ENCODE peak calls at places on chromosome 15, in five cellular contexts. Y is fibroblast of lung, S is aorta, I is cardiac muscle cell, A is stomach. D is an unnamed sample.
A peak's percentile ranks its signal among the peaks of the same experiment; 100 is the strongest.

GRCh38 chr15:50675524-50676144 is 11.0 kb downstream of the TRPM7 start:
- DNase-seq in Y (peak; percentile 73), S (no peak), I (no peak), A (no peak), D (no peak)

GRCh38 chr15:99439524-99439835 is 126.3 kb upstream of the MEF2A start:
- DNase-seq in A (peak; percentile 23), S (peak; percentile 40), Y (no peak), I (no peak), D (no peak)

GRCh38 chr15:32029862-32030781 is at the start of gene CHRNA7:
- DNase-seq in A (peak; percentile 76), S (peak; percentile 56), Y (peak; percentile 12), I (peak; percentile 92), D (peak; percentile 37)

GRCh38 chr15:70114226-70114625 is 16.5 kb upstream of the TLE3 start:
- DNase-seq in A (no peak), Y (no peak), I (no peak), S (no peak), D (no peak)

GRCh38 chr15:41978534-41978933 is 6.2 kb upstream of the EHD4 start:
- DNase-seq in I (no peak), Y (no peak), A (peak; percentile 7), S (no peak), D (no peak)

GRCh38 chr15:61828008-61828407 is 232.2 kb downstream of the VPS13C start:
- DNase-seq in Y (no peak), S (no peak), A (no peak), I (no peak), D (no peak)

GRCh38 chr15:35697549-35698299 is 151.8 kb upstream of the DPH6 start:
- DNase-seq in S (no peak), I (peak; percentile 26), Y (peak; percentile 66), A (no peak), D (no peak)

GRCh38 chr15:82788496-82788895 is 17.4 kb downstream of the FSD2 start:
- DNase-seq in A (no peak), S (no peak), I (no peak), Y (no peak), D (no peak)

GRCh38 chr15:62783303-62783957 is 259.1 kb upstream of the TPM1 start:
- DNase-seq in I (no peak), A (no peak), S (no peak), Y (peak; percentile 92), D (no peak)

GRCh38 chr15:79218588-79219200 is 63.8 kb upstream of the ANKRD34C start:
- DNase-seq in A (no peak), Y (peak; percentile 13), I (peak; percentile 18), S (no peak), D (no peak)

GRCh38 chr15:39156636-39157255 is 424.1 kb upstream of the THBS1 start:
- DNase-seq in A (no peak), I (no peak), Y (no peak), S (no peak), D (no peak)

GRCh38 chr15:83720466-83720865 is 66.5 kb downstream of the ADAMTSL3 start:
- DNase-seq in I (no peak), S (no peak), Y (no peak), A (no peak), D (no peak)

GRCh38 chr15:35321926-35322325 is 224.0 kb downstream of the DPH6 start:
- DNase-seq in I (no peak), A (no peak), S (no peak), Y (no peak), D (no peak)

GRCh38 chr15:96273317-96274086 is 57.0 kb upstream of the NR2F2 start:
- DNase-seq in A (no peak), S (no peak), Y (peak; percentile 91), I (peak; percentile 29), D (no peak)

GRCh38 chr15:62841891-62842559 is 200.5 kb upstream of the TPM1 start:
- DNase-seq in S (no peak), I (no peak), A (no peak), Y (no peak), D (no peak)

GRCh38 chr15:27248251-27248650 is 277.3 kb downstream of the GABRG3 start:
- DNase-seq in Y (no peak), S (no peak), A (no peak), I (no peak), D (no peak)

GRCh38 chr15:60679256-60679655 is 200.3 kb upstream of the ICE2 start:
- DNase-seq in I (no peak), Y (peak; percentile 59), A (no peak), S (no peak), D (no peak)
- H3K27ac ChIP-seq in I (no peak overlapping the region), Y (no peak overlapping the region), A (no peak overlapping the region), S (no peak overlapping the region), D (no peak overlapping the region)

DNA sequence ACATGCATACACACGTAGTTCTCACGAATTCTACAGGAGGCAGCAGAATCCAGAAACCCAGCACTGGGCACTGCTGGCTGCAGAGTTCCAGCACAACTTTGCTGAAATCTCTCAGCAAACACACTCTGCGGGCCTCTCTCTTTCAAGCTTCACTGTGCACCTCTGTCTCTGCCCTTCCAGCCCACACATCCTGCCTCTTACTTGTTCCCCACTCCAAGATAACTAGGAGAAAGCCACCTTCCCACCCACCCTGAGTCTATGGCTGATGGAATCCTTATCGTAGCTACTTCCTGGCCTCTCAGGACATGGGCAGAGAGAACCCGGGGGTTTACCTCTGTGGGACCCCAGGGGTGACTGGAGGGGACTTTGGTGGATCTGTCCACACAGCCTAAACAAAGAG is 11.9 kb downstream of the ANP32A start:
- DNase-seq in I (no peak), Y (no peak), A (no peak), S (no peak), D (no peak)
- H3K36me3 ChIP-seq in I (no peaks in the 10 kb centered on the region), Y (no peaks in the 10 kb centered on the region), A (peaks cover 6% of the 10 kb centered on the region), S (no peaks in the 10 kb centered on the region), D (no peaks in the 10 kb centered on the region)

DNA sequence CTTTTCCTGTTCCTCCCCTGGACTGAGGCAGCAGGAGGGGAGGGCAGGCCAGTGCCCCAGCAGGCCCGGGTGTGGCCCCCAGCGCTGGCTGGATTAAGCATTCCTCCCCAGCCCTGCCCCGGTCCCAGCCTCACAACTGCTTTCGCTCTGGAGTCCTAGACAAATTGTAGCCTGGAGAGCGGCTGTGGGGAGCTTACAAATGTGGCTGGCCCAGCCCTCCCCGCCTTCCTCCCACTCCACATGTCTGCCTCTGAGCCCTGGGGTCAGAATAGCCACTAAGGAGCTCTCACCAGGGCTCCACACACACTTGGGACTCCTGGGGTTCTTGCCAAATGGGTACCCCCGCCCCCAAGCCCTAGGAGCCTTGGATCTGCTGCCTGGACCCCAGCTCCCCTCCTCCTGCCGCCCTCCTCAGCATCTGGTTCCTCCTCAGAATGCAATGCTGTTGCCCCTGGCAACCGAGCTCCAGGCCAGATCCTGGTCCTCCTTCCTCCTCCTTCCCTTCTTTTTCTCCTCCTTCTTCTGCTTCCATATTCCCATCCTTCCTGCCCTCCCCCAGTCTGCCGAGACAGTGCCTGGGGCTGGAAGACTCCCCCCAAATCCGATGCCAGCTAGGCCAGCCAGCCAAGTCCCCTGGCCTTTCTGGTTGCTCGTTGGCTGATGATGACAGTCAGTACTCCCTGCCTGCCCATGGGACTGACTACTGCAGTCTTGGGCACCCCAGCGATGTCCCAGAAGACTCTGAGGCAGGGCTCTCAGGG is 91.1 kb downstream of the LINGO1 start:
- DNase-seq in S (peak; percentile 54), I (no peak), A (peak; percentile 42), Y (peak; percentile 23), D (no peak)
- H3K9me3 ChIP-seq in S (no peaks in the 10 kb centered on the region), I (no peaks in the 10 kb centered on the region), A (no peaks in the 10 kb centered on the region), Y (no peaks in the 10 kb centered on the region), D (no peaks in the 10 kb centered on the region)

DNA sequence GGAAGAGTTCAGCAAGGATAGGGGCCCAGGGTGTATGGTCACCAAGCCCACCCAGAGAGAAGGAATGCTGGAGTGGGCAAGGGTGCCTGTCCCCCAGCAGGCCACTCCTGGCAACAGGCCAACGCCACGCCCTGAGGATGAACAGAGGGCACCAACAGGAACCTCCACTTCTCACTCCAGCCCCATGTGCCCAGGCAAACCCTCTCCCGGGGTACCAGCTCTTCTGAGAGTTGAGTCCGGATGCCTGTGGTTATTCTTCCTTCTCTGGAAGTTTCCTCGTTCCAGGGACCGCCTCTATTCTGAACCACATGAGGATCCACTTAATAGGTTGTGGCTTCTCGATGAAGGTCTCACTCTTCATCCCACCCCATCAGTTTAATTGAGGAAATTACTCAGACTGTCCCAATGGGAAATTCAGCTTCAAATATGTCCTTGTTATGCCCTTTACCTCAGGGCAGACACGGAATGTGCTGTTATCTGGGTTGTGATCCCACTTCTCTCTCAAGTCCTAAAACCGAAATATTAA is 114.3 kb downstream of the LIPC start:
- DNase-seq in S (no peak), A (peak; percentile 20), Y (no peak), I (no peak), D (no peak)
- H3K27ac ChIP-seq in S (no peak overlapping the region), A (no peak overlapping the region), Y (peak overlapping the region; percentile 18), I (no peak overlapping the region), D (no peak overlapping the region)

DNA sequence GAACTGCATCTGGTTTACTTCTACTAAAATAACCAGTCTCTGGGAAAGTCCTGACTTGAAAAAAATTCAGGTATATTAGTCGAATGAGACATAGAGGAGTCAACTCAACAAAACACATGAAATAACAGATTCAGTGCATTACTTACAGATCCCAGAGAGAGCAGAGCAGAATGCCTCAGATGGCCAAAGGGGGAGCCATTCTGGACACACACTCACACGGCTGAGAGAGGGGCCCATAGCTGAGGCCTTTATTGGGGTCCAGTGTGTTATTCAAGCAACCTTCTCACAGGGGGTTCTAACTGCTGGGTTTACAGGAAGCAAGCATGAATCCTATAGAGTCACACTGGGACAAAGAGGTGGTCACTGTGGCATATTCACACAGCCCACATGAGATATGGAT is 135.1 kb upstream of the SNRPN start:
- DNase-seq in Y (no peak), A (no peak), S (no peak), I (no peak), D (no peak)
- H3K36me3 ChIP-seq in Y (no peaks in the 10 kb centered on the region), A (no peaks in the 10 kb centered on the region), S (no peaks in the 10 kb centered on the region), I (no peaks in the 10 kb centered on the region), D (no peaks in the 10 kb centered on the region)

D was measured in iPS DF 6.9.